ENCODE peak calls at places on chromosomes 4 and X, in seven cellular contexts. D, T, N, M, E, O and U are unnamed samples.

GRCh38 chr4:9762823-9763475 is 18.5 kb upstream of the DRD5 start:
- DNase-seq in M (peak; percentile 33), T (no peak), E (peak; percentile 22), O (peak; percentile 16), N (peak; percentile 65), D (no peak), U (peak; percentile 76)

GRCh38 chr4:75995727-75996126 is 5.0 kb upstream of the SDAD1 start:
- DNase-seq in T (no peak), D (no peak), O (no peak), E (peak; percentile 43), N (peak; percentile 50), M (no peak), U (no peak)

GRCh38 chrX:56745019-56745418 is 16.0 kb downstream of the NBDY start:
- DNase-seq in O (no peak), E (peak; percentile 42), D (no peak), T (no peak), M (no peak), N (no peak), U (no peak)

GRCh38 chrX:72271091-72271490 is 6.0 kb downstream of the RPS4X start:
- DNase-seq in E (no peak), D (no peak), M (no peak), T (no peak), N (no peak), O (no peak), U (no peak)

GRCh38 chrX:118978451-118978850 is 4.0 kb downstream of the LONRF3 start:
- DNase-seq in D (no peak), O (no peak), N (no peak), M (no peak), T (no peak), E (no peak), U (no peak)

GRCh38 chr4:10526431-10527222 is 69.4 kb upstream of the ZNF518B start:
- DNase-seq in N (peak; percentile 17), D (no peak), O (no peak), E (no peak), T (no peak), M (no peak), U (no peak)

GRCh38 chrX:44203791-44204190 is 139.7 kb downstream of the EFHC2 start:
- DNase-seq in D (no peak), E (no peak), M (no peak), N (peak; percentile 6), T (no peak), O (no peak), U (no peak)

GRCh38 chr4:165191253-165191652 is 16.1 kb upstream of the KLHL2 start:
- DNase-seq in M (no peak), T (no peak), D (no peak), N (no peak), E (no peak), O (no peak), U (no peak)

GRCh38 chr4:156749791-156750403 is 221.7 kb downstream of the PDGFC start:
- DNase-seq in E (no peak), O (no peak), N (no peak), D (no peak), M (no peak), T (no peak), U (no peak)

GRCh38 chrX:119753639-119754257 is 4.6 kb upstream of the SOWAHD start:
- DNase-seq in D (no peak), N (no peak), M (no peak), E (no peak), T (peak; percentile 38), O (no peak), U (no peak)

GRCh38 chrX:23785564-23785963 is 2.6 kb downstream of the SAT1 start:
- DNase-seq in O (no peak), M (no peak), E (no peak), D (no peak), N (no peak), T (no peak), U (no peak)

GRCh38 chrX:39309018-39309620 is 507.9 kb downstream of the MID1IP1 start:
- DNase-seq in M (peak; percentile 11), E (peak; percentile 3), T (peak; percentile 27), D (no peak), N (no peak), O (no peak), U (no peak)

GRCh38 chr4:151117371-151117962 is 18.0 kb downstream of the RPS3A start:
- DNase-seq in N (peak; percentile 73), M (peak; percentile 29), O (peak; percentile 1), E (peak; percentile 45), D (no peak), T (peak; percentile 9), U (peak; percentile 59)

GRCh38 chr4:99640676-99641075 is 17.0 kb downstream of the C4orf54 start:
- DNase-seq in N (no peak), O (no peak), D (no peak), E (no peak), T (no peak), M (no peak), U (no peak)

GRCh38 chr4:55545133-55545532 is 1.6 kb downstream of the CLOCK start:
- DNase-seq in N (no peak), T (no peak), M (no peak), O (no peak), E (no peak), D (no peak), U (no peak)

GRCh38 chr4:140092094-140092820 is 61.7 kb downstream of the MAML3 start:
- DNase-seq in O (peak; percentile 38), T (no peak), E (no peak), M (peak; percentile 19), N (peak; percentile 50), D (no peak), U (no peak)

GRCh38 chrX:17939724-17940123 is 78.6 kb upstream of the RAI2 start:
- DNase-seq in M (no peak), D (no peak), O (no peak), E (no peak), N (no peak), T (no peak), U (no peak)

GRCh38 chr4:119290598-119290997 is 31.3 kb downstream of the FABP2 start:
- DNase-seq in D (no peak), T (no peak), N (no peak), M (no peak), E (no peak), O (no peak), U (no peak)

GRCh38 chr4:8316911-8317351 is 47.4 kb downstream of the HTRA3 start:
- DNase-seq in T (no peak), E (no peak), O (no peak), M (no peak), N (no peak), D (no peak), U (no peak)

GRCh38 chr4:1246901-1247810 is 1.8 kb downstream of the CTBP1 start:
- DNase-seq in O (no peak), D (no peak), N (peak; percentile 35), T (no peak), E (no peak), M (no peak), U (peak; percentile 30)

GRCh38 chrX:101191217-101191750 is 28.3 kb upstream of the DRP2 start:
- DNase-seq in N (peak; percentile 72), E (no peak), D (no peak), M (no peak), T (no peak), O (no peak), U (no peak)

GRCh38 chr4:123659759-123660158 is 263.2 kb downstream of the SPRY1 start:
- DNase-seq in D (no peak), N (peak; percentile 26), E (no peak), T (no peak), O (no peak), M (no peak), U (no peak)